ENCODE peak calls at places on chromosomes 13 and 19, in four cellular contexts. U, W, P and H are unnamed samples.

GRCh38 chr19:10921199-10921879 is 7.1 kb downstream of the YIPF2 start:
- DNase-seq in U (no peak), W (no peak), P (no peak), H (no peak)

GRCh38 chr13:51785592-51786424 is 18.2 kb downstream of the DHRS12 start:
- DNase-seq in U (no peak), W (no peak), P (peak), H (no peak)

GRCh38 chr19:1527650-1528309 is 3.9 kb downstream of the PLK5 start:
- DNase-seq in U (no peak), W (no peak), P (no peak), H (no peak)

GRCh38 chr19:8552810-8553209 is 24.4 kb downstream of the MYO1F start:
- DNase-seq in U (peak), W (peak), P (peak), H (peak)

GRCh38 chr13:27406178-27406939 is 18.1 kb upstream of the GTF3A start:
- DNase-seq in U (no peak), W (peak), P (peak), H (no peak)

GRCh38 chr13:110685305-110685704 is 20.6 kb downstream of the CARS2 start:
- DNase-seq in U (no peak), W (no peak), P (no peak), H (no peak)

GRCh38 chr13:51935326-51936171 is 73.8 kb downstream of the CCDC70 start:
- DNase-seq in U (no peak), W (no peak), P (peak), H (peak)

GRCh38 chr13:37414667-37415066 is 183.9 kb downstream of the POSTN start:
- DNase-seq in U (no peak), W (no peak), P (no peak), H (no peak)

GRCh38 chr13:39597828-39598227 is 5.2 kb downstream of the LHFPL6 start:
- DNase-seq in U (no peak), W (no peak), P (no peak), H (no peak)

GRCh38 chr19:42601811-42602443 is 7.2 kb upstream of the CEACAM8 start:
- DNase-seq in U (no peak), W (peak), P (peak), H (no peak)

DNA sequence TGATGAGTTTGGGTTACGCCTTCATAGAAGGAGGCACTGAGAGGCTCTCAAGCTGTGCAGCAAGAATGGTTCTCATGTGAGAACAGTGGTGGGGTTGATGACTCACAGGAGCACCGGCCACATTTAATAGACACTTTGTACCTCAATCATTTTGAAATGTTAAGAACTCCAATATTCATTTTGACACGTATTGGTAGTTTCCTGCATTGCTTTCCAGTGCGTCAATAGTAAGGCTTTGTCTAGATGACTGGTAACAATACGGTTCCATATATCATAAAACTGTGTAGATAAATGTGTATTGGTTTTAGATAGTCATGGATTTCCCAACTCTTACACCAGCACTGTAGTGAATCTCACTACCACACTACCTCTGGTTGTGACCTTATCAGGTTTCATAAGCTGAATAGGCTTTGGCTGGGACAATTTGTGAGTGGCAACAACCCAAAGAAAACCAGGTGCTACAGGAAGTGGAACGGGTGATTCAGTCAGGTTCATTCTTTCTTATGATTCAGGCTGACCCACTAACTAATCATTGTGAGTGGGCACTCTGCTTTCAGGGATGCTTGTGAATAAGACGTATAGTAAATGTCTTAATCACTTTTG is 362.6 kb downstream of the KLF5 start:
- DNase-seq in U (no peak), W (no peak), P (no peak), H (peak)
- TF ChIP-seq SRF in U (no peak), W (no peak), P (no peak), H (peak)

GRCh38 chr19:29623726-29624488 is 17.8 kb downstream of the POP4 start:
- DNase-seq in U (no peak), W (no peak), P (peak), H (no peak)
- TF ChIP-seq YY1 in U (no peak), W (no peak), P (no peak), H (no peak)

DNA sequence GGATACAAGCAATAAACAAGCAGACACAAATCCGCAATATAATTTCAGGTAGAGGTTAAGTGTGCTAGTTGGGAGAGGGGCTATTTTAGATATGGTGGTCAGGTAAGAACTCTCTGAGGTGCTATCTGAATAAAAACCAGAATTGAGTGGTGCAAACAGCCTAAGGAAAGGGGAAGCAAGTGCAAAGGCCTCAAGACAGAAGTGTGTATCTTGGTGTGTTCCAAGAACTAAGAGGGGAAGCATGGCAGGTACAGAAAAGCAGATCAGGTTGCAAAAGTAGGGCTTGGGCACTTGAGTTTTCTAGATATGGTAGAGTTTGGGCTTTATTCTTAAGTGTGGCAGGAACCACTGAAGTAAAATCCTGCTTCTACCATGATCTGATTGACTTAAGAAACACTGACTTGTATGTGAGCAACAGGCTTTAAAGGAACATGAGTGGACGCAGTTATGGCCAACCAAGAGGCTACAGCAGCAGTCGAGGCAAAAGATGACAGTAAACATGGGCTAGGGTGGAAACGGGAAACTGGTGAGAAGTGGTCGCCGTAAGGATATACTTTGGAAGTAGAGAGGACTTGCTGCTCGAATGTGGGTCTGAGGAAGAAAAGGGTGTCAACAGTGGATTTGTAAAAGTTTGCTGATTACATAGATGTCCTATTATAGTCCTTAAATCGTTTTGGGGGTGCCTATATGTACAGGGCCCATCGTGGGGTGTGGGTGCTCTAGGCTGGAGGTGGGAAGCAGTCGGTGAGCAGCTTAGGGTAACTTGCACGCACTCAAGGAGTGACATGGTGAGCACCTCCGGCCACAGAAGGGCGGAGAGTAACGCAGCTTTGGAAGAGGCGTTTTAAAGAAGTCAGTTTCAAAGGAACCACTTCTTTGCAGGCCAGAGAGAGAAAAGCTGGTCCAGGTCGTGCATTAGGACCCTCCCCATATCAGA is 678 bp downstream of the TGDS start:
- DNase-seq in U (no peak), W (no peak), P (peak), H (no peak)
- TF ChIP-seq RAD21 in U (no peak), W (no peak), P (no peak), H (no peak)

GRCh38 chr19:32231691-32232090 is 113.7 kb upstream of the ZNF507 start:
- DNase-seq in U (no peak), W (no peak), P (no peak), H (no peak)
- TF ChIP-seq SRF in U (no peak), W (no peak), P (no peak), H (no peak)

GRCh38 chr19:15934332-15935078 is at the start of gene CYP4F11:
- DNase-seq in U (no peak), W (peak), P (no peak), H (peak)
- TF ChIP-seq YY1 in U (no peak), W (no peak), P (no peak), H (no peak)

GRCh38 chr19:18685597-18686164 is 2.2 kb downstream of the CRTC1 start:
- DNase-seq in U (no peak), W (no peak), P (no peak), H (no peak)
- TF ChIP-seq RAD21 in U (no peak), W (no peak), P (no peak), H (no peak)

GRCh38 chr19:30001301-30001700 is 59.3 kb downstream of the URI1 start:
- DNase-seq in U (no peak), W (no peak), P (no peak), H (no peak)

GRCh38 chr19:30000862-30001261 is 58.8 kb downstream of the URI1 start:
- DNase-seq in U (no peak), W (no peak), P (no peak), H (no peak)

GRCh38 chr19:30003862-30004261 is 61.8 kb downstream of the URI1 start:
- DNase-seq in U (no peak), W (no peak), P (no peak), H (no peak)

GRCh38 chr19:29999490-29999889 is 57.5 kb downstream of the URI1 start:
- DNase-seq in U (no peak), W (no peak), P (no peak), H (no peak)

GRCh38 chr19:30001794-30002193 is 59.8 kb downstream of the URI1 start:
- DNase-seq in U (no peak), W (peak), P (peak), H (no peak)
- TF ChIP-seq SRF in U (no peak), W (no peak), P (no peak), H (no peak)

DNA sequence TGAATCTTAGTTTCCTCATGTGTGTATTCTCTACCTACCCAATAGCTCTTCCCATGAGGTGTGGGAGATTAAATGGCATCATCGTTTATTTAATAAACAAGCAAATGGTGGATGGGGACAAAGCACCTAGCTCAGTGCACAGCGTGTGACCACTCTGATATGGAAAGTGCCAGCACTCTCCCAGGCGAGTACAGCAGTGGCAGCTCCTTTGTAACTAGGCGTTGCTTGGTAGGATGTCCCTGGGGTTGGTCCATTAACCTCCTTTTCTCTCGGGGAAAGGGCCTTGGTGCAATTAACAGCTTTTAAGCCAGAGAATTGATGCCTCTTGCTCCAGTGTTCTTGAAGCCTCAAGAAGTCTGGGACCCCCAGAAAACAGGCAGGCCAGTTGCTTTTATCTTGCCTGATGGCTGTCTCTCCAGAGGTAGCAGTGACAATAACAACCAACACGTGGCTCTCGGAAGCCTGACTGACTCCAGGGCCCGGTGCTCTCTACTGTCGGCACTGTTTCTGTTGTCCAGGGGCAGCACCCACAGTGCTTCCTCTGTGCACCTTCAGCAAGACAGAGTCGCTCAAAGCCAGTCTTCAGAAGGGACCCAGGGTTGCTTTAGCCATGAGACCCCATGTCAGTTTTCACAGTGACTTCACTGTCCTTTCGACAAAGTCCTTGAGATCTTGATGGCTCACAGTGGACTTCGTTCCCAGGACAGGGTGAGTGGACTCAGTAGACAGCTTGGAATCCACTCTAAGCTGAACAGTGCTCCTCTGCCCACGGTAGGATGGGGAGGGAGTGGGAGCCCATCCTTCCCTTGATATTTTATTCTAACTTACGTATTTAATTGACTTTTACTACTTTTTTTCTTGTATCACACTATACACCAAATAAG is 33.9 kb upstream of the NPAS1 start:
- DNase-seq in U (no peak), W (peak), P (no peak), H (no peak)
- TF ChIP-seq YY1 in U (no peak), W (no peak), P (no peak), H (no peak)

DNA sequence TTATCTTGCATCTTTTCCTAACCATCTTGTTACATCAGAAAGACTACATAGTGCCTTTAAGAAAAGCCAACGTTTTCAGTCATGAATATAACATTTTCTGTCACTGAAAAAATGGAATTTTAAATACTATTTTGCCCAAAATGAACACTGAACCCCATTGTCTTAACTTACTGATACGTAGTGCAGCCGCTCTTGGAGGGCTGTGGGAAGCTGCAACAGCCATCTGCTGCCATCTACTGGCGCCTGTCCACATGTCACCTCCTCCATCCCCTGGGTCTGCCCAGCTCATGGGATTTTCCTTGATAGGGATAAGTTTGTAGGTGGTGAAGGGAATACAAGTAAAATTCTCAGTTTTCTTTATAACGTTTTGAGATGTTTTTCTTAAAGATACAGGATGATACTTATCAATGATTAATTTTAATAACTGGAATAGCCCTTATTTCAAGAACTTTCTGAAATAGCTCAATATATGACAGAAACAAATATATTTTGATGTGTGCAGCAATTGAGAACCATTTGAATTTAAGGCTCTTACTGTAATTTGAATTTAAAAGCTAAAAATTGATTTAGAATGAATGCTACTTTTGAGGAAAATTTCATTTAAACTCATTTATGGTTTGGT is 73.7 kb downstream of the GGACT start:
- DNase-seq in U (no peak), W (peak), P (peak), H (peak)
- TF ChIP-seq RAD21 in U (peak), W (peak), P (peak), H (peak)